ENCODE peak calls at places on chromosomes 4 and X, in six cellular contexts. One of them, this sample, is unnamed.

GRCh38 chr4:8439914-8440490 is 521 bp downstream of the ACOX3 start:
- DNase-seq in K562: no peak
- DNase-seq in HepG2: peak
- DNase-seq in GM12878: no peak
- DNase-seq in HCT116: no peak
- DNase-seq in H1: no peak
- DNase-seq in this sample: no peak

GRCh38 chrX:30307466-30307865 is 1.7 kb downstream of the NR0B1 start:
- DNase-seq in K562: no peak
- DNase-seq in HepG2: no peak
- DNase-seq in GM12878: no peak
- DNase-seq in HCT116: no peak
- DNase-seq in H1: no peak
- DNase-seq in this sample: no peak

GRCh38 chrX:108641589-108642272 is 94.6 kb downstream of the IRS4 start:
- DNase-seq in K562: no peak
- DNase-seq in HepG2: no peak
- DNase-seq in GM12878: no peak
- DNase-seq in HCT116: no peak
- DNase-seq in H1: no peak
- DNase-seq in this sample: no peak

GRCh38 chrX:107736781-107737531 is 38.6 kb downstream of the TSC22D3 start:
- DNase-seq in K562: no peak
- DNase-seq in HepG2: peak
- DNase-seq in GM12878: no peak
- DNase-seq in HCT116: no peak
- DNase-seq in H1: no peak
- DNase-seq in this sample: peak

GRCh38 chr4:175542787-175543186 is 269.3 kb downstream of the GPM6A start:
- DNase-seq in K562: no peak
- DNase-seq in HepG2: no peak
- DNase-seq in GM12878: no peak
- DNase-seq in HCT116: no peak
- DNase-seq in H1: no peak
- DNase-seq in this sample: no peak

GRCh38 chrX:68732906-68733493 is 85.5 kb downstream of the STARD8 start:
- DNase-seq in K562: peak
- DNase-seq in HepG2: peak
- DNase-seq in GM12878: no peak
- DNase-seq in HCT116: peak
- DNase-seq in H1: peak
- DNase-seq in this sample: peak

GRCh38 chr4:108060164-108060563 is 70.5 kb downstream of the HADH start:
- DNase-seq in K562: no peak
- DNase-seq in HepG2: peak
- DNase-seq in GM12878: no peak
- DNase-seq in HCT116: peak
- DNase-seq in H1: no peak
- DNase-seq in this sample: no peak

GRCh38 chr4:35939746-35940145 is 304.6 kb downstream of the ARAP2 start:
- DNase-seq in K562: no peak
- DNase-seq in HepG2: no peak
- DNase-seq in GM12878: no peak
- DNase-seq in HCT116: no peak
- DNase-seq in H1: no peak
- DNase-seq in this sample: no peak

GRCh38 chr4:65367306-65367705 is 303.0 kb downstream of the EPHA5 start:
- DNase-seq in K562: no peak
- DNase-seq in HepG2: no peak
- DNase-seq in GM12878: no peak
- DNase-seq in HCT116: no peak
- DNase-seq in H1: no peak
- DNase-seq in this sample: no peak

GRCh38 chr4:147984065-147984777 is 252.3 kb downstream of the ARHGAP10 start:
- DNase-seq in K562: peak
- DNase-seq in HepG2: peak
- DNase-seq in GM12878: no peak
- DNase-seq in HCT116: peak
- DNase-seq in H1: peak
- DNase-seq in this sample: peak

GRCh38 chrX:47297874-47298273 is 65.1 kb downstream of the USP11 start:
- DNase-seq in K562: no peak
- DNase-seq in HepG2: no peak
- DNase-seq in GM12878: no peak
- DNase-seq in HCT116: peak
- DNase-seq in H1: no peak
- DNase-seq in this sample: no peak

GRCh38 chr4:85773372-85773771 is 298.4 kb downstream of the ARHGAP24 start:
- DNase-seq in K562: no peak
- DNase-seq in HepG2: no peak
- DNase-seq in GM12878: no peak
- DNase-seq in HCT116: no peak
- DNase-seq in H1: no peak
- DNase-seq in this sample: peak

GRCh38 chr4:99856166-99856565 is 38.1 kb downstream of the LAMTOR3 start:
- DNase-seq in K562: no peak
- DNase-seq in HepG2: no peak
- DNase-seq in GM12878: no peak
- DNase-seq in HCT116: peak
- DNase-seq in H1: no peak
- DNase-seq in this sample: no peak

GRCh38 chr4:10164877-10165283 is 48.3 kb upstream of the WDR1 start:
- DNase-seq in K562: peak
- DNase-seq in HepG2: peak
- DNase-seq in GM12878: no peak
- DNase-seq in HCT116: peak
- DNase-seq in H1: peak
- DNase-seq in this sample: peak

GRCh38 chr4:183106839-183107238 is 7.8 kb downstream of the WWC2 start:
- DNase-seq in K562: no peak
- DNase-seq in HepG2: peak
- DNase-seq in GM12878: no peak
- DNase-seq in HCT116: no peak
- DNase-seq in H1: no peak
- DNase-seq in this sample: no peak

GRCh38 chr4:54513231-54513630 is 144.5 kb upstream of the KIT start:
- DNase-seq in K562: no peak
- DNase-seq in HepG2: no peak
- DNase-seq in GM12878: no peak
- DNase-seq in HCT116: no peak
- DNase-seq in H1: no peak
- DNase-seq in this sample: no peak

GRCh38 chr4:169315530-169316306 is 45.0 kb upstream of the SH3RF1 start:
- DNase-seq in K562: no peak
- DNase-seq in HepG2: no peak
- DNase-seq in GM12878: no peak
- DNase-seq in HCT116: no peak
- DNase-seq in H1: no peak
- DNase-seq in this sample: no peak

GRCh38 chrX:40877869-40878268 is 142.5 kb upstream of the MED14 start:
- DNase-seq in K562: peak
- DNase-seq in HepG2: peak
- DNase-seq in GM12878: no peak
- DNase-seq in HCT116: peak
- DNase-seq in H1: no peak
- DNase-seq in this sample: no peak

GRCh38 chr4:159480826-159481225 is 377.9 kb downstream of the RAPGEF2 start:
- DNase-seq in K562: no peak
- DNase-seq in HepG2: no peak
- DNase-seq in GM12878: no peak
- DNase-seq in HCT116: no peak
- DNase-seq in H1: no peak
- DNase-seq in this sample: no peak

GRCh38 chr4:16082424-16083216 is 1.2 kb downstream of the PROM1 start:
- DNase-seq in K562: no peak
- DNase-seq in HepG2: peak
- DNase-seq in GM12878: no peak
- DNase-seq in HCT116: no peak
- DNase-seq in H1: peak
- DNase-seq in this sample: peak
- H3K9ac ChIP-seq in K562: no peak
- H3K9ac ChIP-seq in HepG2: peak
- H3K9ac ChIP-seq in GM12878: no peak
- H3K9ac ChIP-seq in HCT116: peak
- H3K9ac ChIP-seq in H1: peak
- H3K9ac ChIP-seq in this sample: peak

DNA sequence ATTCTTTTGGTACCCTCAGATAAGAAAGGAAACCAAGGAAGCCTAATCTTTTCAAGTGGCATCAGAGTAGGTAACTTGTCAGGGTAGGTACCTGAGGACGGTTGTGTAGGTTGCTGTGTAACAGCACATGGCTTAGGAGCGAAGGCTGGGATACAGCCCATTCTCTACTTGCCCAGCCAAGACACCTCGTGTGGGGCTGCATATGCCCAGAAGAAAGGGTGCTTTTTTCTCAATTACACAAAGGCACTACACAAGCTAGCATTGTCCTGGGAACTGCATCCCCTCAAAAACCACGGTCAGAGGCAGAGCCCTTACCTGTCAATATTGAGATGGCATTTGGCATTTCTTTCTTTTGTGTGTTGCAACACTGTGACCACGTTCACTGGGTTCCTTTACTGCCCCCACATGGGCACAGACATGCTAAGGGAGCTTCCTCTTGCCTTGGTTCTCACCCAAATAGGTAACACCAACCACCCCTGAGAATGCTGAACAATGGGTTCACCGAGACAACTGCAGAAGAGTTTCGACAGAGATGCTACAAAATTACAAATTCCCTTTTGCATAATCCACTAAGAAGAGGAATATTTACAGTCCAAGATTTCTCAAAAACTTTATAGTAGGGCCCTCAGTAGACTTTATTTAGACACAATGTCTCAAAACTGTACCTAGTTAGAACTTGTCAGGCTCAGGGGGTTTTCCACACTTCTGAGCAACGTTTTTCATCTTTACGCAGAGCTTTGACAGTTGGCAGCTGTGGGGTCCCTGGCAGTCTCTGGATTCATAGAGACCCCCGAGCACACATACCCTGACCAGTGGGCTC is 35.8 kb upstream of the TNIP3 start:
- DNase-seq in K562: no peak
- DNase-seq in HepG2: no peak
- DNase-seq in GM12878: peak
- DNase-seq in HCT116: no peak
- DNase-seq in H1: no peak
- DNase-seq in this sample: no peak
- TF ChIP-seq ZNF274 in K562: no peak
- TF ChIP-seq ZNF274 in HepG2: no peak
- TF ChIP-seq ZNF274 in GM12878: no peak
- TF ChIP-seq ZNF274 in HCT116: no peak
- TF ChIP-seq ZNF274 in H1: no peak
- TF ChIP-seq ZNF274 in this sample: no peak

GRCh38 chr4:84171871-84172270 is 327.2 kb downstream of the NKX6-1 start:
- DNase-seq in K562: peak
- DNase-seq in HepG2: no peak
- DNase-seq in GM12878: no peak
- DNase-seq in HCT116: no peak
- DNase-seq in H1: no peak
- DNase-seq in this sample: no peak

GRCh38 chr4:84179413-84179812 is 319.7 kb downstream of the NKX6-1 start:
- DNase-seq in K562: no peak
- DNase-seq in HepG2: no peak
- DNase-seq in GM12878: no peak
- DNase-seq in HCT116: no peak
- DNase-seq in H1: no peak
- DNase-seq in this sample: no peak

GRCh38 chr4:84176061-84176460 is 323.0 kb downstream of the NKX6-1 start:
- DNase-seq in K562: no peak
- DNase-seq in HepG2: no peak
- DNase-seq in GM12878: no peak
- DNase-seq in HCT116: no peak
- DNase-seq in H1: no peak
- DNase-seq in this sample: no peak

GRCh38 chr4:84177831-84178230 is 321.3 kb downstream of the NKX6-1 start:
- DNase-seq in K562: no peak
- DNase-seq in HepG2: no peak
- DNase-seq in GM12878: no peak
- DNase-seq in HCT116: no peak
- DNase-seq in H1: no peak
- DNase-seq in this sample: no peak
- H3K9ac ChIP-seq in K562: no peak
- H3K9ac ChIP-seq in HepG2: no peak
- H3K9ac ChIP-seq in GM12878: no peak
- H3K9ac ChIP-seq in HCT116: no peak
- H3K9ac ChIP-seq in H1: no peak
- H3K9ac ChIP-seq in this sample: no peak

GRCh38 chrX:119655125-119655524 is 37.8 kb downstream of the SEPTIN6 start:
- DNase-seq in K562: peak
- DNase-seq in HepG2: no peak
- DNase-seq in GM12878: no peak
- DNase-seq in HCT116: no peak
- DNase-seq in H1: no peak
- DNase-seq in this sample: no peak
- TF ChIP-seq ZNF274 in K562: no peak
- TF ChIP-seq ZNF274 in HepG2: no peak
- TF ChIP-seq ZNF274 in GM12878: no peak
- TF ChIP-seq ZNF274 in HCT116: no peak
- TF ChIP-seq ZNF274 in H1: no peak
- TF ChIP-seq ZNF274 in this sample: no peak

DNA sequence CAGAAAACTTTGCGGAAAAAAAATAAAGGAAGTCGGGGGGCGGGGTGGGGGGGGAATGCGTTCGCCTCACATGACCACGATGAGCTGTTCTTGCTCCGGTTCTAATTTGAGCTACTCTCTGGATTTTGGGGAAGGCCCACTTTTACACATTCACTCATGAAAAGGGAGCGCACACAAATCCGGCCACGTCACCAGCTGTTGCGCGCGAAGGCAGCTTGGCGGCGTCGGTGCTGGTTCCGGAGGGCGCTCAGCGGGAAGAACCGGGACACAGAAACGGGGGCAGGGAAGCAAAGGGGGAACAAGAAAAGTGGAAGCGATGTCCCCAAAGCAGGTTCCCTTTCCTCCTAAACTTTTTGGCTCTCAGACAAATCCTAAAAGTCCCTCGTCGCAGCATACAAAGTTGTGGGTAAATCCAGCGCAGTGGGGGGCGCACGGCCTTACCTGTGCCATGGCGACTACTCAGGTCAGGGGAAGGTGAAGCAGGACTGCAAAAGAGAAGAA is 590 bp downstream of the ANXA5 start:
- DNase-seq in K562: peak
- DNase-seq in HepG2: peak
- DNase-seq in GM12878: no peak
- DNase-seq in HCT116: no peak
- DNase-seq in H1: no peak
- DNase-seq in this sample: peak
- H3K9ac ChIP-seq in K562: peak
- H3K9ac ChIP-seq in HepG2: peak
- H3K9ac ChIP-seq in GM12878: peak
- H3K9ac ChIP-seq in HCT116: peak
- H3K9ac ChIP-seq in H1: peak
- H3K9ac ChIP-seq in this sample: peak

GRCh38 chr4:142036795-142037583 is 400.6 kb downstream of the IL15 start:
- DNase-seq in K562: no peak
- DNase-seq in HepG2: no peak
- DNase-seq in GM12878: no peak
- DNase-seq in HCT116: peak
- DNase-seq in H1: no peak
- DNase-seq in this sample: no peak
- TF ChIP-seq ZNF274 in K562: no peak
- TF ChIP-seq ZNF274 in HepG2: no peak
- TF ChIP-seq ZNF274 in GM12878: no peak
- TF ChIP-seq ZNF274 in HCT116: no peak
- TF ChIP-seq ZNF274 in H1: no peak
- TF ChIP-seq ZNF274 in this sample: no peak